ENCODE peak calls at places on chromosomes 11 and 22, in six cellular contexts. G, F, C, H, J and W are unnamed samples.
A peak's percentile ranks its signal among the peaks of the same experiment; 100 is the strongest.

GRCh38 chr22:27514612-27515011 is 286.9 kb downstream of the MN1 start:
- DNase-seq in J (no peak), C (no peak), F (no peak), H (no peak), G (no peak), W (no peak)

GRCh38 chr11:72685560-72686480 is 11.6 kb upstream of the PDE2A start:
- DNase-seq in G (no peak), C (no peak), H (no peak), J (no peak), F (peak; percentile 67), W (no peak)

GRCh38 chr11:65262775-65263174 is 1.0 kb downstream of the POLA2 start:
- DNase-seq in G (no peak), C (no peak), J (no peak), H (no peak), F (no peak), W (no peak)

GRCh38 chr11:12535321-12535720 is 138.9 kb upstream of the TEAD1 start:
- DNase-seq in G (no peak), H (no peak), C (no peak), J (no peak), F (no peak), W (no peak)

GRCh38 chr22:29258407-29259252 is 9.2 kb downstream of the RHBDD3 start:
- DNase-seq in G (no peak), H (no peak), C (no peak), J (no peak), F (no peak), W (no peak)

GRCh38 chr11:117458275-117459120 is 130.8 kb downstream of the CEP164 start:
- DNase-seq in C (no peak), J (peak; percentile 13), F (no peak), G (no peak), H (no peak), W (peak; percentile 23)

GRCh38 chr11:6686006-6686405 is 2.9 kb upstream of the MRPL17 start:
- DNase-seq in J (no peak), G (no peak), F (no peak), H (no peak), C (no peak), W (no peak)

GRCh38 chr22:42365337-42365865 is 66.8 kb downstream of the NFAM1 start:
- DNase-seq in J (no peak), F (no peak), H (no peak), G (no peak), C (no peak), W (no peak)

GRCh38 chr22:46402505-46402904 is 67.0 kb downstream of the TRMU start:
- DNase-seq in H (no peak), F (no peak), C (no peak), J (no peak), G (no peak), W (no peak)

GRCh38 chr11:123187670-123188507 is 7.2 kb downstream of the CLMP start:
- DNase-seq in C (no peak), J (no peak), F (no peak), H (peak; percentile 70), G (peak; percentile 59), W (peak; percentile 31)

GRCh38 chr22:36277482-36278291 is 24.8 kb downstream of the APOL1 start:
- DNase-seq in C (peak; percentile 57), H (peak; percentile 52), G (peak; percentile 56), F (peak; percentile 82), J (peak; percentile 57), W (peak; percentile 55)

GRCh38 chr11:23311986-23312940 is 452.0 kb upstream of the CCDC179 start:
- DNase-seq in H (peak; percentile 75), G (peak; percentile 66), F (no peak), J (peak; percentile 31), C (no peak), W (peak; percentile 82)

GRCh38 chr11:78941226-78941851 is 366.7 kb upstream of the NARS2 start:
- DNase-seq in H (no peak), C (no peak), F (no peak), J (no peak), G (no peak), W (no peak)

GRCh38 chr22:27416553-27417427 is 384.8 kb downstream of the MN1 start:
- DNase-seq in C (no peak), F (no peak), J (peak; percentile 44), G (peak; percentile 88), H (peak; percentile 89), W (peak; percentile 91)

GRCh38 chr22:35215993-35216392 is 41.3 kb upstream of the HMGXB4 start:
- DNase-seq in F (no peak), G (no peak), C (no peak), H (no peak), J (no peak), W (no peak)

GRCh38 chr11:63986156-63986931 is at the start of gene OTUB1:
- DNase-seq in H (peak; percentile 90), C (peak; percentile 77), J (peak; percentile 86), F (peak; percentile 93), G (peak; percentile 88), W (peak; percentile 84)

GRCh38 chr11:116329354-116330090 is 443.3 kb downstream of the BUD13 start:
- DNase-seq in J (no peak), C (no peak), H (no peak), F (no peak), G (peak; percentile 11), W (no peak)

GRCh38 chr22:49371325-49372110 is 456.2 kb downstream of the BRD1 start:
- DNase-seq in F (peak; percentile 15), G (no peak), J (no peak), C (no peak), H (no peak), W (no peak)

GRCh38 chr22:39966522-39966921 is 6.3 kb downstream of the TMA7B start:
- DNase-seq in H (no peak), J (no peak), C (no peak), F (no peak), G (no peak), W (no peak)

GRCh38 chr11:20488352-20488751 is 100.8 kb downstream of the PRMT3 start:
- DNase-seq in C (no peak), F (no peak), J (peak; percentile 4), H (peak; percentile 5), G (no peak), W (no peak)

GRCh38 chr22:49582671-49583070 is 245.0 kb downstream of the BRD1 start:
- DNase-seq in G (no peak), C (no peak), F (no peak), H (no peak), J (no peak), W (no peak)

GRCh38 chr22:22366478-22366988 is 121.9 kb downstream of the VPREB1 start:
- DNase-seq in F (no peak), G (no peak), C (no peak), H (no peak), J (no peak), W (no peak)

GRCh38 chr22:35835998-35836691 is 118.5 kb downstream of the APOL5 start:
- DNase-seq in H (peak; percentile 86), C (no peak), F (no peak), G (peak; percentile 93), J (peak; percentile 86), W (peak; percentile 92)

GRCh38 chr22:31062566-31063230 is 18.4 kb upstream of the SMTN start:
- DNase-seq in J (no peak), F (no peak), G (no peak), H (no peak), C (no peak), W (no peak)

GRCh38 chr11:126526471-126526870 is 171.0 kb downstream of the ST3GAL4 start:
- DNase-seq in J (no peak), G (no peak), H (no peak), F (no peak), C (no peak), W (no peak)

GRCh38 chr11:465896-466538 is 15.9 kb downstream of the PTDSS2 start:
- DNase-seq in J (no peak), H (no peak), F (no peak), G (no peak), C (no peak), W (no peak)